ENCODE peak calls at places on chromosomes 2 and 18, in seven cellular contexts. Y, L, S, D, T, P and U are unnamed samples.

GRCh38 chr18:75071866-75072671 is 136.9 kb downstream of the PTGR3 start:
- DNase-seq in Y (no peak), L (no peak), S (no peak), D (no peak), T (no peak), P (no peak), U (no peak)

GRCh38 chr18:457120-457519 is 43.4 kb downstream of the COLEC12 start:
- DNase-seq in Y (no peak), L (no peak), S (no peak), D (no peak), T (peak; percentile 35), P (peak; percentile 66), U (no peak)

GRCh38 chr2:136422512-136422911 is 304.6 kb upstream of the CXCR4 start:
- DNase-seq in Y (no peak), L (no peak), S (no peak), D (no peak), T (no peak), P (no peak), U (no peak)

GRCh38 chr18:79755496-79756142 is 42.1 kb upstream of the KCNG2 start:
- DNase-seq in Y (no peak), L (no peak), S (no peak), D (no peak), T (no peak), P (no peak), U (no peak)

GRCh38 chr2:40740419-40740818 is 288.5 kb upstream of the SLC8A1 start:
- DNase-seq in Y (peak; percentile 7), L (no peak), S (no peak), D (no peak), T (no peak), P (peak; percentile 57), U (peak; percentile 23)

GRCh38 chr2:113809076-113809475 is 52.6 kb upstream of the SLC35F5 start:
- DNase-seq in Y (no peak), L (no peak), S (no peak), D (no peak), T (no peak), P (no peak), U (no peak)

GRCh38 chr2:54577035-54577434 is 120.9 kb downstream of the SPTBN1 start:
- DNase-seq in Y (peak; percentile 87), L (no peak), S (no peak), D (no peak), T (no peak), P (no peak), U (peak; percentile 72)

GRCh38 chr2:201558665-201559064 is 84.6 kb downstream of the TMEM237 start:
- DNase-seq in Y (no peak), L (no peak), S (no peak), D (no peak), T (no peak), P (no peak), U (no peak)

GRCh38 chr2:207408086-207408794 is 121.5 kb upstream of the CREB1 start:
- DNase-seq in Y (peak; percentile 32), L (peak; percentile 51), S (no peak), D (no peak), T (peak; percentile 25), P (no peak), U (no peak)

GRCh38 chr2:9318461-9319337 is 104.6 kb downstream of the ITGB1BP1 start:
- DNase-seq in Y (no peak), L (no peak), S (no peak), D (no peak), T (no peak), P (no peak), U (peak; percentile 73)

GRCh38 chr2:223937535-223937934 is 7.6 kb downstream of the WDFY1 start:
- DNase-seq in Y (no peak), L (no peak), S (no peak), D (no peak), T (no peak), P (no peak), U (no peak)

GRCh38 chr2:191797937-191798873 is 48.7 kb downstream of the CAVIN2 start:
- DNase-seq in Y (no peak), L (no peak), S (no peak), D (no peak), T (no peak), P (no peak), U (no peak)

GRCh38 chr2:191049728-191050639 is 36.0 kb upstream of the STAT1 start:
- DNase-seq in Y (peak; percentile 76), L (no peak), S (no peak), D (no peak), T (peak; percentile 74), P (peak; percentile 65), U (no peak)

GRCh38 chr18:72762505-72763122 is 105.2 kb downstream of the NETO1 start:
- DNase-seq in Y (peak; percentile 62), L (no peak), S (peak; percentile 30), D (peak; percentile 23), T (peak; percentile 46), P (peak; percentile 13), U (no peak)

GRCh38 chr18:48938827-48939367 is 11.9 kb downstream of the SMAD7 start:
- DNase-seq in Y (no peak), L (no peak), S (no peak), D (no peak), T (peak; percentile 67), P (no peak), U (no peak)

GRCh38 chr2:186995092-186995491 is 146.1 kb upstream of the ZSWIM2 start:
- DNase-seq in Y (no peak), L (no peak), S (no peak), D (no peak), T (peak; percentile 72), P (peak; percentile 25), U (no peak)

GRCh38 chr2:150462772-150463171 is 24.7 kb downstream of the RND3 start:
- DNase-seq in Y (no peak), L (no peak), S (no peak), D (no peak), T (no peak), P (no peak), U (no peak)

GRCh38 chr18:47422524-47422923 is 171.1 kb upstream of the SKOR2 start:
- DNase-seq in Y (no peak), L (no peak), S (no peak), D (peak; percentile 60), T (no peak), P (no peak), U (no peak)

GRCh38 chr2:165406053-165406628 is 63.4 kb upstream of the CSRNP3 start:
- DNase-seq in Y (no peak), L (no peak), S (no peak), D (no peak), T (peak; percentile 42), P (peak; percentile 34), U (no peak)

GRCh38 chr2:153641046-153641445 is 162.5 kb upstream of the RPRM start:
- DNase-seq in Y (no peak), L (no peak), S (no peak), D (no peak), T (no peak), P (no peak), U (no peak)

GRCh38 chr2:150060341-150060740 is 427.1 kb downstream of the RND3 start:
- DNase-seq in Y (no peak), L (no peak), S (no peak), D (no peak), T (no peak), P (no peak), U (no peak)

GRCh38 chr2:219452361-219453317 is 18.0 kb downstream of the SPEG start:
- DNase-seq in Y (no peak), L (no peak), S (no peak), D (peak; percentile 34), T (peak; percentile 99), P (peak; percentile 81), U (peak; percentile 70)

GRCh38 chr2:234290671-234291070 is 206.2 kb downstream of the ARL4C start:
- DNase-seq in Y (no peak), L (no peak), S (no peak), D (no peak), T (peak; percentile 28), P (no peak), U (no peak)

GRCh38 chr2:98441706-98442450 is 2.8 kb upstream of the INPP4A start:
- DNase-seq in Y (no peak), L (no peak), S (no peak), D (no peak), T (no peak), P (no peak), U (no peak)

DNA sequence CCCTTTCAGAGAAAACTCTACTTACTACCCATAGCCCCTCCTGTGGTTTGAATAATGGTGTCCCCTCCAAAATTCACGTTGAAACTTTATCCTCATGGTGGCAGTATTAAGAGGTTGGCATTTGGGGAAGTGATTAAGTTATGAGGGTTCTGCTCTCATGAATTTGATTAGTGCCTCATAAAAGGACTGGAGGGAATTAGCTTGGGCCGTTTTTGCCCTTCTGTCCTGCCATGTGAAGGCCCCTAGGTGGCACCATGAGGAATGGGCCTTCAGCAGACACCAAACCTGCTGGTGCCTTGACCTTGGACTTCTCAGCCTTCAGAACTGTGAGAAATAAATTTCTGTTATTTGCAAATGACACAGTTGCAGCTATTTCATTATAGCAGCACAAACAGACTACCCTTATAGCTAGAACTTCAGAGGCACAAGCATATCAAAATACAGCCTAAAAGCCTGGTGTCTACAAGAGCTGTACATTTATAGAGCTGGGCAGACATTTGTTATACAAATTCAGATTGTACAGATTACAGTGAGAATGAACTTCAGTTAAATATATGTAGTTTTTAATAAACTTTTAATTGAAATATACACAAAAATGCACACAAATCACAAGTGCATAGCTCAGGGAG is 2.6 kb upstream of the PTPN2 start:
- DNase-seq in Y (peak; percentile 52), L (no peak), S (no peak), D (no peak), T (no peak), P (no peak), U (no peak)
- TF ChIP-seq CTCF in Y (peak; percentile 53), L (no peak), S (peak; percentile 82), D (peak; percentile 44), T (peak; percentile 23), P (peak; percentile 73), U (peak; percentile 20)

GRCh38 chr2:240570531-240571313 is 2.4 kb downstream of the RNPEPL1 start:
- DNase-seq in Y (no peak), L (no peak), S (no peak), D (no peak), T (no peak), P (no peak), U (peak; percentile 6)
- H3K36me3 ChIP-seq in Y (peaks cover 10% of the 10 kb centered on the region), L (no peaks in the 10 kb centered on the region), S (no peaks in the 10 kb centered on the region), D (peaks cover 19% of the 10 kb centered on the region), T (no peaks in the 10 kb centered on the region), P (peaks cover 8% of the 10 kb centered on the region), U (no peaks in the 10 kb centered on the region)

GRCh38 chr2:100670232-100670631 is 107.4 kb downstream of the PDCL3 start:
- DNase-seq in Y (peak; percentile 46), L (no peak), S (no peak), D (no peak), T (no peak), P (no peak), U (no peak)
- TF ChIP-seq CTCF in Y (peak; percentile 52), L (no peak), S (no peak), D (no peak), T (no peak), P (peak; percentile 25), U (no peak)

DNA sequence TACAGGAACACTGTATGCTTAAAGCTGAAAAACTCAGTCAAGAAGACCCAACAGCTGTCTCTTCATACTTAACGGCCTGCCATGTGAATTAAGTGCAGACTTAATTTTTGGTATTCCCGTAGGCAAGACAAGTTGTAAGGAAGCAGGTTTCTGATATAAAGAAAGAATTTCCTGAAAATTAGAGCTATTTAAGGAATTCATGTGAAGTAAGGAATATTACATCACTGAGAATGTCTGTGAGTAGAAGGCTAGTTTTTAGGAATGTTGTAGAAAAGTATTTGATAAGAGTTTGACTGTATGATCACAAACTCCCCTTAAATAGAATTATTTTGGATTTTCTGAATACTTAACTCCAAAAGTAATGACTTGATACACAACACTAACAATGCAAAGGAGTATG is 51.0 kb downstream of the WDR33 start:
- DNase-seq in Y (no peak), L (no peak), S (no peak), D (no peak), T (peak; percentile 45), P (no peak), U (no peak)
- H3K36me3 ChIP-seq in Y (peaks cover 23% of the 10 kb centered on the region), L (peaks cover 29% of the 10 kb centered on the region), S (peaks cover 24% of the 10 kb centered on the region), D (peaks cover 73% of the 10 kb centered on the region), T (no peaks in the 10 kb centered on the region), P (peaks cover 35% of the 10 kb centered on the region), U (peaks cover 42% of the 10 kb centered on the region)